ENCODE peak calls at places on chromosome 19, in five cellular contexts. One of them, this sample, is unnamed.

GRCh38 chr19:50171752-50172151 is 8.7 kb upstream of the IZUMO2 start:
- DNase-seq in uterus: no peak
- DNase-seq in OCI-LY7: no peak
- DNase-seq in heart left ventricle: no peak
- DNase-seq in brain microvascular endothelial cell: no peak
- DNase-seq in this sample: no peak

GRCh38 chr19:16268676-16269319 is 55.8 kb upstream of the KLF2 start:
- DNase-seq in OCI-LY7: no peak
- DNase-seq in brain microvascular endothelial cell: no peak
- DNase-seq in heart left ventricle: no peak
- DNase-seq in uterus: no peak
- DNase-seq in this sample: no peak

GRCh38 chr19:40143612-40144011 is 47.6 kb upstream of the MAP3K10 start:
- DNase-seq in brain microvascular endothelial cell: no peak
- DNase-seq in heart left ventricle: no peak
- DNase-seq in OCI-LY7: peak; percentile 89
- DNase-seq in uterus: no peak
- DNase-seq in this sample: no peak

GRCh38 chr19:46885411-46885810 is 24.6 kb downstream of the ARHGAP35 start:
- DNase-seq in brain microvascular endothelial cell: no peak
- DNase-seq in uterus: no peak
- DNase-seq in OCI-LY7: no peak
- DNase-seq in heart left ventricle: no peak
- DNase-seq in this sample: no peak

GRCh38 chr19:37986048-37986750 is 79.2 kb downstream of the SIPA1L3 start:
- DNase-seq in OCI-LY7: peak; percentile 68
- DNase-seq in uterus: no peak
- DNase-seq in heart left ventricle: no peak
- DNase-seq in brain microvascular endothelial cell: no peak
- DNase-seq in this sample: no peak

GRCh38 chr19:8512115-8512967 is 1.6 kb downstream of the ZNF414 start:
- DNase-seq in OCI-LY7: peak; percentile 79
- DNase-seq in brain microvascular endothelial cell: no peak
- DNase-seq in heart left ventricle: no peak
- DNase-seq in uterus: no peak
- DNase-seq in this sample: no peak

GRCh38 chr19:34253711-34254551 is 423 bp upstream of the GARRE1 start:
- DNase-seq in OCI-LY7: peak; percentile 89
- DNase-seq in heart left ventricle: peak; percentile 93
- DNase-seq in brain microvascular endothelial cell: no peak
- DNase-seq in uterus: peak; percentile 82
- DNase-seq in this sample: peak; percentile 79

GRCh38 chr19:21028969-21029268 is 8.5 kb downstream of the ZNF430 start:
- DNase-seq in heart left ventricle: no peak
- DNase-seq in OCI-LY7: no peak
- DNase-seq in brain microvascular endothelial cell: no peak
- DNase-seq in uterus: no peak
- DNase-seq in this sample: no peak

GRCh38 chr19:6076675-6077463 is 33.4 kb downstream of the RFX2 start:
- DNase-seq in uterus: no peak
- DNase-seq in brain microvascular endothelial cell: peak; percentile 57
- DNase-seq in heart left ventricle: no peak
- DNase-seq in OCI-LY7: no peak
- DNase-seq in this sample: no peak

GRCh38 chr19:991174-991931 is 7.2 kb downstream of the WDR18 start:
- DNase-seq in OCI-LY7: peak; percentile 53
- DNase-seq in brain microvascular endothelial cell: peak; percentile 22
- DNase-seq in heart left ventricle: no peak
- DNase-seq in uterus: no peak
- DNase-seq in this sample: no peak

GRCh38 chr19:16117594-16118033 is 5.9 kb downstream of the RAB8A start:
- DNase-seq in brain microvascular endothelial cell: no peak
- DNase-seq in heart left ventricle: no peak
- DNase-seq in OCI-LY7: peak; percentile 71
- DNase-seq in uterus: no peak
- DNase-seq in this sample: no peak

GRCh38 chr19:49102303-49102702 is 11.9 kb upstream of the LIN7B start:
- DNase-seq in OCI-LY7: no peak
- DNase-seq in uterus: no peak
- DNase-seq in heart left ventricle: no peak
- DNase-seq in brain microvascular endothelial cell: no peak
- DNase-seq in this sample: no peak

DNA sequence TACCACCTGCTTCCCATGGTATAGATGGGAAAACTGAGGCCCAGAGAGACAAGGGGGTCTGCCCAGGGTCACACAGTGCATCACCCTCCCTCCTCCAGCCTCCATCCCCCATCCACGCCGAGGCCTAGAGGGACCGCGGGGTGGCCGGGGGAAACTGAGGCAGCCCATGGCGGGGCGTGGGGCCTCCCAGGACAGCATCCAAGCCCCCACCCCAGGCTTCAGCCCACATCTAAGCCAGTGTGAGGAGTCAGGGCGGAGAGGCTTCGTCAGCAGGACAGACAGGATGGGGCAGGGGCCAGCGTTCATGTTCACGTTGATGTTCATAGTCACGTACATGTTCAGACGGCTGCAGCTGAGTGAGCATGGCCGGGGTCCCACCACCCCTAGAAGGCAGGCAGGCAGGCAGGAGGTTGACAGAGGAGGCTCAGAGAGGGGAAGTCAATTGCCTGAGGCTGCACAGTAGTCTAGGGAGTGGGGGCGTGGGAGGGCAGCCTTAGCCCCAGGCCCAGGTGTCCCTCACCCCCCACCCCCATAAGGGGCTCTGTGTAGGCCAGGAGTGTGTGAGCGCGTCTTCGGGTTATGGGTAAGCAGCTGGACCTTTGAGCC is 23.3 kb downstream of the SMIM24 start:
- DNase-seq in uterus: no peak
- DNase-seq in heart left ventricle: peak; percentile 46
- DNase-seq in OCI-LY7: no peak
- DNase-seq in brain microvascular endothelial cell: no peak
- DNase-seq in this sample: no peak
- H3K36me3 ChIP-seq in uterus: no peaks in the 10 kb centered on the region
- H3K36me3 ChIP-seq in heart left ventricle: peaks cover 13% of the 10 kb centered on the region
- H3K36me3 ChIP-seq in OCI-LY7: no peaks in the 10 kb centered on the region
- H3K36me3 ChIP-seq in brain microvascular endothelial cell: peaks cover 53% of the 10 kb centered on the region
- H3K36me3 ChIP-seq in this sample: peaks cover 62% of the 10 kb centered on the region

DNA sequence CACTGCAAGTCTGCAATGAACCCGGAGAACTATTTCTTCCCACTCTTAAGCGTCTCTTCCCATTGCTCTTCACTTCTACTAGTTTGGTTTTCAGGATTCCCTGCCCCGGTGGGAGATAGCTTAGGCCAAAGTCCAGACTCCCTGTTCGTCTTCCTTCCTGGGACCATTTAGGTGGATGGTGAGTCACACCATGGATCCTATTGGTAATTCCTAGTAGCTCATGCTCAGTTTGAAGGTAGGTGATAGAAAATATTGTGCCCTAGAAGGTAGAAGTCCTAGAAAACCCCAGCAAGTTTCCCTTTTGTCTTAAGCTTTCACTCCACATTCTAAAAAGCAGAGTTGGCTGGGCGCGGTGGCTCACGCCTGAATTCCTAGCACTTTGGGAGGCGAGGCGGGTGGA is 13.8 kb downstream of the CHAF1A start:
- DNase-seq in brain microvascular endothelial cell: no peak
- DNase-seq in OCI-LY7: no peak
- DNase-seq in heart left ventricle: peak; percentile 19
- DNase-seq in uterus: no peak
- DNase-seq in this sample: no peak
- H3K36me3 ChIP-seq in brain microvascular endothelial cell: no peaks in the 10 kb centered on the region
- H3K36me3 ChIP-seq in OCI-LY7: peaks cover 97% of the 10 kb centered on the region
- H3K36me3 ChIP-seq in heart left ventricle: no peaks in the 10 kb centered on the region
- H3K36me3 ChIP-seq in uterus: no peaks in the 10 kb centered on the region
- H3K36me3 ChIP-seq in this sample: no peaks in the 10 kb centered on the region

GRCh38 chr19:9535934-9536333 is 2.5 kb downstream of the ZNF426 start:
- DNase-seq in uterus: no peak
- DNase-seq in brain microvascular endothelial cell: no peak
- DNase-seq in heart left ventricle: no peak
- DNase-seq in OCI-LY7: no peak
- DNase-seq in this sample: no peak
- H3K36me3 ChIP-seq in uterus: no peaks in the 10 kb centered on the region
- H3K36me3 ChIP-seq in brain microvascular endothelial cell: peaks cover 58% of the 10 kb centered on the region
- H3K36me3 ChIP-seq in heart left ventricle: peaks cover 52% of the 10 kb centered on the region
- H3K36me3 ChIP-seq in OCI-LY7: peaks cover 53% of the 10 kb centered on the region
- H3K36me3 ChIP-seq in this sample: peaks cover 54% of the 10 kb centered on the region

GRCh38 chr19:10829967-10830366 is 6.0 kb downstream of the TMED1 start:
- DNase-seq in heart left ventricle: no peak
- DNase-seq in uterus: no peak
- DNase-seq in OCI-LY7: no peak
- DNase-seq in brain microvascular endothelial cell: no peak
- DNase-seq in this sample: no peak
- H3K36me3 ChIP-seq in heart left ventricle: peaks cover 22% of the 10 kb centered on the region
- H3K36me3 ChIP-seq in uterus: no peaks in the 10 kb centered on the region
- H3K36me3 ChIP-seq in OCI-LY7: peaks cover 57% of the 10 kb centered on the region
- H3K36me3 ChIP-seq in brain microvascular endothelial cell: peaks cover 66% of the 10 kb centered on the region
- H3K36me3 ChIP-seq in this sample: peaks cover 63% of the 10 kb centered on the region

GRCh38 chr19:45071969-45072790 is 4.1 kb downstream of the ZNF296 start:
- DNase-seq in uterus: no peak
- DNase-seq in OCI-LY7: peak; percentile 74
- DNase-seq in brain microvascular endothelial cell: no peak
- DNase-seq in heart left ventricle: peak; percentile 56
- DNase-seq in this sample: no peak
- H3K36me3 ChIP-seq in uterus: no peaks in the 10 kb centered on the region
- H3K36me3 ChIP-seq in OCI-LY7: peaks cover 78% of the 10 kb centered on the region
- H3K36me3 ChIP-seq in brain microvascular endothelial cell: peaks cover 34% of the 10 kb centered on the region
- H3K36me3 ChIP-seq in heart left ventricle: no peaks in the 10 kb centered on the region
- H3K36me3 ChIP-seq in this sample: peaks cover 45% of the 10 kb centered on the region